ENCODE peak calls at places on chromosomes 3 and 15, in nine cellular contexts. G is spleen, E is coronary artery, S is RWPE1, B is gastrocnemius medialis, H is astrocyte of the cerebellum, T is dorsolateral prefrontal cortex, I is psoas muscle, O is body of pancreas. J is an unnamed sample.

GRCh38 chr3:152385761-152386160 is 117.0 kb downstream of the MBNL1 start:
- DNase-seq in T (no peak), E (no peak), B (no peak), I (no peak), H (no peak), G (no peak), O (no peak), S (no peak), J (no peak)

GRCh38 chr3:113193298-113193697 is 18.1 kb upstream of the BOC start:
- DNase-seq in H (no peak), G (no peak), B (no peak), O (no peak), T (no peak), S (no peak), I (no peak), E (no peak), J (no peak)

GRCh38 chr3:126397610-126398422 is 3.1 kb downstream of the CFAP100 start:
- DNase-seq in E (no peak), G (peak), O (no peak), I (no peak), S (no peak), T (peak), B (no peak), H (no peak), J (no peak)

GRCh38 chr3:8197384-8197783 is 304.2 kb upstream of the LMCD1 start:
- DNase-seq in O (no peak), T (no peak), B (no peak), S (no peak), G (no peak), H (no peak), E (no peak), I (no peak), J (no peak)

GRCh38 chr3:52211268-52211891 is 13.4 kb downstream of the ALAS1 start:
- DNase-seq in G (no peak), O (no peak), I (no peak), B (no peak), H (no peak), E (no peak), S (no peak), T (no peak), J (no peak)

GRCh38 chr3:125395091-125395490 is 20.0 kb upstream of the ZNF148 start:
- DNase-seq in B (no peak), H (no peak), S (no peak), T (no peak), I (no peak), O (no peak), G (no peak), E (no peak), J (no peak)

GRCh38 chr3:196694941-196695848 is 16.9 kb downstream of the CEP19 start:
- DNase-seq in I (no peak), O (no peak), H (no peak), B (no peak), T (no peak), E (no peak), G (no peak), S (no peak), J (no peak)

GRCh38 chr15:68354923-68355322 is 77.0 kb downstream of the ITGA11 start:
- DNase-seq in E (no peak), I (no peak), T (no peak), S (peak), O (no peak), H (peak), B (no peak), G (no peak), J (peak)

GRCh38 chr15:48538941-48539340 is 106.6 kb downstream of the FBN1 start:
- DNase-seq in I (no peak), G (no peak), H (no peak), B (no peak), T (no peak), E (no peak), S (no peak), O (no peak), J (no peak)

GRCh38 chr3:138937690-138938055 is 9.3 kb downstream of the FOXL2 start:
- DNase-seq in E (no peak), I (no peak), B (no peak), H (no peak), O (no peak), T (no peak), S (no peak), G (no peak), J (no peak)

GRCh38 chr15:101269479-101270223 is 7.6 kb downstream of the SELENOS start:
- DNase-seq in S (no peak), E (no peak), T (no peak), G (no peak), H (no peak), I (no peak), B (no peak), O (peak), J (peak)

GRCh38 chr3:13881536-13882410 is 1.9 kb upstream of the WNT7A start:
- DNase-seq in H (no peak), B (no peak), G (no peak), S (no peak), T (no peak), E (peak), O (no peak), I (no peak), J (no peak)
- TF ChIP-seq CTCF in H (no peak), B (no peak), G (no peak), S (no peak), T (no peak), E (no peak), O (no peak), I (no peak), J (no peak)

DNA sequence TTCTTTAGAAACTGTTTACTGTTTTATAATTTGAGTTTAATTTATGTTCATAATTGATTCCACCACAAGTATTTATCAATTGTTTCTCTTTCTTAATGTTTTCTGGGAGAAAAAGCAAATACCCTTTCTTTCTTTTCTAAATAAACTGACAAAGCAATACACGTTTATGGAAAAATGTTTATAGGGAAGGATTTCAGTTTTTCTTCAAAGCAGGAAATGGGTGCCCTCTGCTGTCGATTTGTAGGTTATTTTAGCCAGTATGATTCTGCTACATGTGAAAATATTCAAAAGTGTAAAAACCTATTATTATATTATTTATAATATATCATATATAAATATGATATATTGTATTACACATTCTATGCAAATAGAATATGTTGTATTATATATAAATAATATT is 921.0 kb upstream of the ROBO1 start:
- DNase-seq in S (no peak), E (no peak), B (no peak), H (peak), T (no peak), I (no peak), G (no peak), O (peak), J (peak)
- TF ChIP-seq CTCF in S (peak), E (no peak), B (no peak), H (peak), T (no peak), I (no peak), G (no peak), O (peak), J (peak)

GRCh38 chr3:133864616-133865015 is 31.1 kb downstream of the RAB6B start:
- DNase-seq in B (no peak), E (no peak), T (no peak), O (no peak), I (no peak), H (no peak), G (no peak), S (no peak), J (no peak)

GRCh38 chr3:133868166-133868565 is 27.5 kb downstream of the RAB6B start:
- DNase-seq in I (no peak), E (no peak), S (no peak), G (no peak), T (no peak), O (peak), H (no peak), B (no peak), J (no peak)

GRCh38 chr3:133866141-133866540 is 29.5 kb downstream of the RAB6B start:
- DNase-seq in B (no peak), E (no peak), S (no peak), T (no peak), G (no peak), O (no peak), I (no peak), H (no peak), J (no peak)

GRCh38 chr3:133863865-133864264 is 31.8 kb downstream of the RAB6B start:
- DNase-seq in T (no peak), B (no peak), O (no peak), E (no peak), H (no peak), I (no peak), G (no peak), S (no peak), J (no peak)

DNA sequence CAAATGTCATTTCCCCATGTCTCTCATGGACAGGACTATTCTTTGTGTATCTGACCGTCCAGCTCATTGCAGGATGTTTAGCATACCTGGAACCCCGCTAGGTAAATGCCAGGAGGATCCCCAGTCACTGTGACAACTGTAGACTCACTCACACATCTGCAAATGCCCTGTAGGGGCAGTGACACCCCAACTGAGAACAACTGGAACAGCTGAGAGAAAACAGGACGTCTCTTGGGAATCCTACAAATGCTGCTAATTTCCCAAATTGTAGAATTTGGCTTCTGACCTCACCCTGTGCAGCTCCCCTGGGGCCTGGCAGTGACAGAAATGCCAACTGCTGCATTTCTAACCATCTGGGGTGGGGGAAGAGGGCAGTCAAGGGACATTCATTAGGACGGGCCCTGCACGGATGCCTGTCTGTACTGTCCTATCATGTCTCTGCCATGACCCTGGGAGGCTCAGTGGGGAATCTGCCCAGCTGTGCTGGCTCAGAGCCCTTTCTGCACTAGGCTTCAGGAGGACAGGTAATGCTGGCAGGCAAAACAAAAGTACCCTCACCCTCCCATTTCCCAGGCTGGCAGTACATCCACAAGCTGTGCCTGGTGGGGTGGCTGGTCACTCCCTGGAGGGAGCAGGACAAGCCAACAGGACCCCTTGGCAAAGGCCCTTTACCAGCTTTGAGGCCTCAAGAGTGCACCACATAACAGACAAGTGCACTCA is 30.4 kb downstream of the RAB6B start:
- DNase-seq in T (no peak), E (no peak), H (no peak), O (no peak), G (no peak), B (no peak), S (no peak), I (no peak), J (no peak)
- TF ChIP-seq CTCF in T (no peak), E (no peak), H (peak), O (no peak), G (no peak), B (no peak), S (no peak), I (no peak), J (no peak)

DNA sequence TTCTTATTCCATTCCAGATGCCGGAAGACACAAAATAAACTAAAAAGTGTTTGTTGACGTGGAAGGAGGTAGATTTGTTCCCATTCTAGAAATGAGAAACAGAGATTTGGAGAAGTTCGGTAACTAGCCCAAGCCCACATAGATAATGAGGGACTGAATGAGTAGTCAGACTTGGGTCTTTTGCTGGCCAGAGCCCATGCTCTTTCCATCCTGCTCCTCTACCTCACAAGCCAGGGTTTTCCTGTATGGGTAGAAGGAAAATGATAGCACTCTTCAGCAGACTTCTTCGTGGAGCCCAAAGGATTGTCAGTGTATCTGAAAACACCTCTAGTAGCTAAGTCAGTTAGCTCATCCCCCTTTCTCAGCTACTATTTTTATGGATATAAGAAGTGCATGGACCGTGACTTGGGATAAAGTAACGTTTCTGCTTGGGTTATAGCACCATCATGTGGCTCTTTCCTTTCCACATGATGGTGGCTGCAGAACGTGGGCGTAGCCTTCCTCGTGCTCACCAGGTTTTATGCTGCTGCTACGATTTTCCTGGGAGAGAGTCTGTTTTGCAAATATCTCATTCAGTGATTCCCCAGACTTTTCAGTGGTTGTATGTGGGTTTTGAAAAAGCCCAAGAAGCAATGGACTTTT is 84.6 kb downstream of the DGKG start:
- DNase-seq in T (no peak), B (no peak), H (peak), E (peak), I (no peak), G (no peak), S (peak), O (peak), J (peak)
- TF ChIP-seq CTCF in T (peak), B (peak), H (peak), E (no peak), I (peak), G (peak), S (peak), O (peak), J (peak)

DNA sequence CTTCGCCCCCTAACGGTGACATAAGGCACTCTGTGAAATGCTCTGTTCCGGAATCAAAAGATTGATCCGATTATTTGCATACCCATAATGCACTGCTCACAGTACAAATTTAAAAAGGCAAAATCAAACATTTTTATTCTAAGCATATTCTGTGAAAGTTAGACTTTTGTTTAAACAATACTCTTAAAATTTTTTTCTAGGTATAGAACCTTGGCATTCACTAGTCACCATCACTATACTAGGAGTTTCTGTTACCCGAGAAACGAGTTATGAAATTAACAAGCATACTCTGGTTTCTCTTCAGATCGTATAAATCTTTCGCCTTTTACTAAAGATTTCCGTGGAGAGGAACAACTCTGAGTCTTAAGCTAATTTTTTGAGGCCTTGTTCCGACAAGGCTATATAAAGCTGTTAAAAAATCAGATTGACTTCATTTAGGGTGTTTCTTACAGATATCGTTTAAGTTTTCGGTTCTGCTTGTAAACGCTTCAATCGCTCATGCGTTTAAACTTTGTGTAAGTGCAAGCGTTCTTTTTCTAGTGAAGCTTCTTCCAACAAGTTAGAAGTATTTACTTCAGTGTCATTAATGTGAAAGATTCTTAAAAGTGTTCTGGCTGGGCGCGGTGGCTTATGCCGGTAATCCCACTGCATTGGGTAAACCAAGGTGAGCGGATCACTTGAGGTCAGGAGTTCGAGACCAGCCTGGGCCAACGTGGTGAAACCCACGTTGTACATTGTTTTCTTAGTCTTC is at the start of gene RNU5B-1:
- DNase-seq in O (peak), S (peak), T (no peak), E (no peak), I (peak), B (peak), G (peak), H (peak), J (peak)
- TF ChIP-seq CTCF in O (peak), S (peak), T (peak), E (peak), I (peak), B (peak), G (peak), H (peak), J (peak)

DNA sequence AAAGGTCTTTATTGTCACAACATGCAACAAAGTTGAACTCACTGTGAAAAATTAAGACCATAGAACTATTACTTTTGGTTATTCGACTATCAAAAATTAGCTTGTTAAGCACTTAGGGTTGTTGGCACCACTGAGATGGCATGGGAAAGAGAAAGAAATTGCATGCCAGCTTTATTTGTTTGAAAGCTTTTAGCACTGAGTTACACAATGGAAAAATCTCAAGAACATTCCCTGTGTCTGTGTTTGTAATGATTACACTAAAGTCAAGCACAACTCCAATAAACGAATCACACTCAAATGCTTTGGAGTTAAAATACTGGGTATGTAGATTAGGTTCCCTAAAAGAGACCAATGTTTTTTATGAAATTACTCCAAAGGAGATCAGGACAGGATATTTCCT is 158.6 kb upstream of the COL8A1 start:
- DNase-seq in I (no peak), B (no peak), T (no peak), S (no peak), E (no peak), H (no peak), O (no peak), G (no peak), J (no peak)
- TF ChIP-seq CTCF in I (no peak), B (no peak), T (no peak), S (no peak), E (no peak), H (no peak), O (no peak), G (no peak), J (no peak)